ENCODE peak calls at places on chromosome 21, in six cellular contexts. F is astrocyte of the hippocampus, D is NCI-H345, J is NCI-H2029, E is D341Med, H is H4. Z is an unnamed sample.

GRCh38 chr21:37450385-37451044 is 83.9 kb downstream of the DYRK1A start:
- DNase-seq in F (peak), D (no peak), J (no peak), E (no peak), H (no peak), Z (no peak)

GRCh38 chr21:17045214-17045835 is 467.5 kb upstream of the CXADR start:
- DNase-seq in F (peak), D (no peak), J (peak), E (peak), H (peak), Z (no peak)

GRCh38 chr21:38499296-38499695 is 1.0 kb upstream of the ERG start:
- DNase-seq in F (no peak), D (no peak), J (no peak), E (no peak), H (no peak), Z (no peak)

GRCh38 chr21:46122758-46123683 is 25.1 kb downstream of the COL6A2 start:
- DNase-seq in F (no peak), D (no peak), J (no peak), E (no peak), H (no peak), Z (peak)

GRCh38 chr21:45410865-45411809 is 6.2 kb downstream of the COL18A1 start:
- DNase-seq in F (no peak), D (no peak), J (no peak), E (no peak), H (no peak), Z (no peak)

GRCh38 chr21:45379901-45380330 is 25.0 kb upstream of the COL18A1 start:
- DNase-seq in F (no peak), D (no peak), J (no peak), E (no peak), H (no peak), Z (no peak)

GRCh38 chr21:14259669-14260458 is 43.9 kb downstream of the RBM11 start:
- DNase-seq in F (peak), D (peak), J (peak), E (peak), H (peak), Z (no peak)

GRCh38 chr21:28256420-28256831 is 736.3 kb downstream of the LTN1 start:
- DNase-seq in F (no peak), D (no peak), J (no peak), E (no peak), H (no peak), Z (no peak)

GRCh38 chr21:35850542-35851103 is 209.7 kb downstream of the SETD4 start:
- DNase-seq in F (no peak), D (no peak), J (no peak), E (no peak), H (no peak), Z (no peak)

GRCh38 chr21:42309753-42310213 is 5.4 kb downstream of the TFF3 start:
- DNase-seq in F (peak), D (peak), J (peak), E (peak), H (peak), Z (peak)

GRCh38 chr21:43712268-43712942 is 6.5 kb upstream of the PDXK start:
- DNase-seq in F (peak), D (peak), J (peak), E (no peak), H (peak), Z (no peak)

GRCh38 chr21:31476551-31477120 is 132.6 kb upstream of the TIAM1 start:
- DNase-seq in F (peak), D (peak), J (peak), E (no peak), H (no peak), Z (no peak)

GRCh38 chr21:25573409-25574206 is 33.7 kb downstream of the MRPL39 start:
- DNase-seq in F (peak), D (no peak), J (no peak), E (no peak), H (peak), Z (no peak)

Z was measured in B cell.